ENCODE peak calls at places on chromosome 19, in eight cellular contexts. T is epithelial cell of esophagus; F is stomach; G is PC-9; O is AG04449; W is neural progenitor cell; R is choroid plexus epithelial cell; H is naive thymus-derived CD4-positive, alpha-beta T cell. A is an unnamed sample.

GRCh38 chr19:2983351-2984195 is 6.2 kb downstream of the TLE6 start:
- DNase-seq in R (peak; percentile 86), F (no peak), H (no peak), W (peak; percentile 92), G (peak; percentile 73), T (peak; percentile 65), O (no peak), A (peak; percentile 42)

GRCh38 chr19:12112238-12112637 is 27.9 kb downstream of the ZNF20 start:
- DNase-seq in R (no peak), F (no peak), H (no peak), T (no peak), W (no peak), O (no peak), G (no peak), A (no peak)

GRCh38 chr19:7605490-7606222 is 10.0 kb downstream of the CAMSAP3 start:
- DNase-seq in W (peak; percentile 47), R (peak; percentile 19), F (no peak), O (no peak), H (no peak), T (peak; percentile 34), G (peak; percentile 79), A (no peak)

GRCh38 chr19:19004144-19004543 is 29.2 kb downstream of the SUGP2 start:
- DNase-seq in R (no peak), G (no peak), O (no peak), T (no peak), H (no peak), W (no peak), F (no peak), A (no peak)

GRCh38 chr19:16429066-16429758 is 42.6 kb downstream of the EPS15L1 start:
- DNase-seq in G (no peak), W (no peak), T (peak; percentile 86), O (no peak), F (peak; percentile 61), R (no peak), H (no peak), A (no peak)

GRCh38 chr19:39223703-39224279 is 19.7 kb upstream of the SYCN start:
- DNase-seq in G (no peak), R (peak; percentile 62), W (peak; percentile 84), F (no peak), T (peak; percentile 47), H (peak; percentile 17), O (no peak), A (no peak)

GRCh38 chr19:23286477-23286876 is 36.3 kb upstream of the ZNF724 start:
- DNase-seq in T (no peak), O (no peak), R (no peak), F (no peak), H (no peak), W (peak; percentile 19), G (no peak), A (no peak)

GRCh38 chr19:43983912-43984686 is at the start of gene ZNF155:
- DNase-seq in O (peak; percentile 88), T (peak; percentile 96), F (peak; percentile 90), G (peak; percentile 94), H (peak; percentile 72), R (peak; percentile 98), W (peak; percentile 95), A (peak; percentile 93)

GRCh38 chr19:18851673-18852325 is 20.0 kb downstream of the UPF1 start:
- DNase-seq in W (no peak), R (no peak), T (no peak), G (no peak), O (no peak), H (no peak), F (no peak), A (no peak)

GRCh38 chr19:5974721-5975387 is 3.1 kb downstream of the RANBP3 start:
- DNase-seq in W (no peak), H (no peak), F (no peak), T (peak; percentile 46), R (peak; percentile 26), O (no peak), G (no peak), A (no peak)

GRCh38 chr19:34837262-34837661 is 64.2 kb upstream of the ZNF599 start:
- DNase-seq in T (no peak), G (no peak), W (no peak), H (no peak), O (no peak), F (peak; percentile 25), R (peak; percentile 9), A (no peak)

GRCh38 chr19:34835952-34836351 is 62.9 kb upstream of the ZNF599 start:
- DNase-seq in R (no peak), H (no peak), G (no peak), W (no peak), O (no peak), T (no peak), F (no peak), A (no peak)

GRCh38 chr19:34838753-34839431 is 65.9 kb upstream of the ZNF599 start:
- DNase-seq in W (peak; percentile 72), R (peak; percentile 28), G (no peak), H (peak; percentile 37), T (peak; percentile 20), O (no peak), F (peak; percentile 25), A (no peak)

GRCh38 chr19:34841780-34842179 is 68.8 kb upstream of the ZNF599 start:
- DNase-seq in H (no peak), O (no peak), F (no peak), W (peak; percentile 17), T (no peak), R (no peak), G (no peak), A (no peak)

GRCh38 chr19:34838248-34838647 is 65.2 kb upstream of the ZNF599 start:
- DNase-seq in G (no peak), R (peak; percentile 30), F (peak; percentile 17), H (peak; percentile 19), T (peak; percentile 29), O (no peak), W (peak; percentile 49), A (no peak)
- H3K4me3 ChIP-seq in G (no peak overlapping the region), R (no peak overlapping the region), F (no peak overlapping the region), H (no peak overlapping the region), T (no peak overlapping the region), O (no peak overlapping the region), W (peak overlapping the region; percentile 41), A (no peak overlapping the region)

GRCh38 chr19:48698046-48698445 is 2.3 kb downstream of the FUT2 start:
- DNase-seq in O (no peak), F (peak; percentile 87), T (peak; percentile 37), W (no peak), G (no peak), H (no peak), R (peak; percentile 82), A (no peak)

GRCh38 chr19:48696353-48697010 is 711 bp downstream of the FUT2 start:
- DNase-seq in F (peak; percentile 47), O (no peak), H (no peak), T (peak; percentile 58), G (no peak), W (peak; percentile 61), R (no peak), A (no peak)

GRCh38 chr19:48695743-48696352 is at the start of gene FUT2:
- DNase-seq in W (peak; percentile 41), H (no peak), O (no peak), T (peak; percentile 55), R (no peak), F (peak; percentile 90), G (no peak), A (no peak)
- H3K4me3 ChIP-seq in W (peak within 1 kb of the TSS; percentile 46), H (peak within 1 kb of the TSS; percentile 20), O (no peak within 1 kb of the TSS), T (peak within 1 kb of the TSS; percentile 46), R (no peak within 1 kb of the TSS), F (peak within 1 kb of the TSS; percentile 58), G (peak within 1 kb of the TSS; percentile 47), A (no peak within 1 kb of the TSS)

GRCh38 chr19:50341091-50341564 is 12.0 kb upstream of the KCNC3 start:
- DNase-seq in W (no peak), F (no peak), G (no peak), T (no peak), O (no peak), H (no peak), R (no peak), A (no peak)

GRCh38 chr19:50349277-50350057 is 16.0 kb downstream of the NAPSA start:
- DNase-seq in T (no peak), W (no peak), G (no peak), F (no peak), H (no peak), O (no peak), R (no peak), A (no peak)

GRCh38 chr19:50344661-50345318 is 15.6 kb upstream of the KCNC3 start:
- DNase-seq in R (no peak), F (no peak), T (no peak), G (no peak), O (no peak), H (no peak), W (no peak), A (no peak)
- H3K4me3 ChIP-seq in R (no peak overlapping the region), F (no peak overlapping the region), T (no peak overlapping the region), G (no peak overlapping the region), O (no peak overlapping the region), H (no peak overlapping the region), W (no peak overlapping the region), A (no peak overlapping the region)

GRCh38 chr19:15213715-15214381 is 13.1 kb upstream of the NOTCH3 start:
- DNase-seq in H (no peak), W (no peak), O (no peak), F (peak; percentile 54), T (no peak), G (no peak), R (peak; percentile 42), A (no peak)
- H3K4me3 ChIP-seq in H (no peak overlapping the region), W (no peak overlapping the region), O (no peak overlapping the region), F (no peak overlapping the region), T (no peak overlapping the region), G (no peak overlapping the region), R (no peak overlapping the region), A (no peak overlapping the region)

GRCh38 chr19:1865172-1866010 is 2.0 kb upstream of the KLF16 start:
- DNase-seq in O (no peak), T (no peak), H (no peak), W (no peak), R (no peak), G (no peak), F (no peak), A (no peak)
- H3K4me3 ChIP-seq in O (peak overlapping the region; percentile 73), T (peak overlapping the region; percentile 70), H (no peak overlapping the region), W (peak overlapping the region; percentile 69), R (peak overlapping the region; percentile 78), G (peak overlapping the region; percentile 78), F (no peak overlapping the region), A (peak overlapping the region; percentile 83)

GRCh38 chr19:41192574-41193419 is at the start of gene CYP2S1:
- DNase-seq in T (peak; percentile 70), O (no peak), H (peak; percentile 16), G (no peak), F (peak; percentile 72), R (no peak), W (peak; percentile 89), A (no peak)
- H3K4me3 ChIP-seq in T (peak within 1 kb of the TSS; percentile 83), O (peak within 1 kb of the TSS; percentile 6), H (no peak within 1 kb of the TSS), G (peak within 1 kb of the TSS; percentile 60), F (peak within 1 kb of the TSS; percentile 56), R (peak within 1 kb of the TSS; percentile 46), W (peak within 1 kb of the TSS; percentile 78), A (peak within 1 kb of the TSS; percentile 38)

DNA sequence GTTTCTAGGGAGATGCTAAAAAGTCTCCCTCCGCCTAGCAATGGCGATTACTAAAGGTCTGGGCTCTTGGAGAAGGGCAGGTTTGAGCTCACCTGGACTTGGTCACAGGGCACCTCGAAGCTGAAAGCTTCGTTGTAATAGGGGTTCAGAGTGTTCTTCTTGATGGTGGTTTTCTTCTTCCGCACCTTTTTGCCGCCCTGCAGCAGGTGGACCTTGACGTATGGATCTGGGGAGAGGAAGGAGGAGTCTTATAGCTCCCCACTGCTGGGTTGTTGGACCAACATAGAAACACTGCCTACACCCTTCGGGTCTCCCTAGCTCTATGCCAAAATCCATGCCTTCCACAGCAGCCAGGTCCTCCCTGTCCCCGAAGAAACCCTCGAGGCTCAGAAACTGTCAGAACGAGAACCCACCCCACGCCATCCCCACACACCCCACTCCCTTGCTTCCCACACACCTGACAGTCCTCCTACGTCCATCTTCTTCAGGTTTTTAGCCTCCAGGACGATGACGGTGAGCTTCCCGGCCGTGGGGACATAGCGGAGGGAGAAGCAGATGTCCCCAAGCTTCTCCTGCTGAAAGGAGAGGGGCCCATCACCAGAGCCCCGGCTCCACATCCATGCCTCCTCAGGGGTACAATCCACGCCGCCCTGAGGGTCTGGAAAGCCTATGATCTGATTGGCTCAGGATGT is 5.5 kb downstream of the SYT5 start:
- DNase-seq in W (no peak), R (no peak), O (no peak), H (no peak), F (no peak), T (no peak), G (no peak), A (no peak)
- H3K4me3 ChIP-seq in W (peak overlapping the region; percentile 64), R (no peak overlapping the region), O (peak overlapping the region; percentile 6), H (no peak overlapping the region), F (no peak overlapping the region), T (no peak overlapping the region), G (peak overlapping the region; percentile 88), A (no peak overlapping the region)